ENCODE peak calls at places on chromosomes 12 and 14, in seven cellular contexts. L, Q, U, V, P, J and Z are unnamed samples.

GRCh38 chr14:96164861-96165490 is 39.7 kb upstream of the BDKRB2 start:
- DNase-seq in L (no peak), Q (no peak), U (peak), V (no peak), P (no peak), J (no peak), Z (no peak)

GRCh38 chr14:100827140-100827517 is 1.2 kb downstream of the MEG3 start:
- DNase-seq in L (no peak), Q (no peak), U (no peak), V (no peak), P (no peak), J (peak), Z (no peak)

GRCh38 chr14:90740946-90741681 is 75.1 kb downstream of the TTC7B start:
- DNase-seq in L (no peak), Q (no peak), U (no peak), V (no peak), P (no peak), J (no peak), Z (no peak)

GRCh38 chr14:95522116-95522515 is 5.7 kb upstream of the SYNE3 start:
- DNase-seq in L (no peak), Q (no peak), U (no peak), V (no peak), P (no peak), J (no peak), Z (no peak)

GRCh38 chr12:69290545-69291277 is 51.3 kb downstream of the CPSF6 start:
- DNase-seq in L (peak), Q (peak), U (peak), V (peak), P (peak), J (peak), Z (peak)

GRCh38 chr14:81831128-81831815 is 297.6 kb upstream of the SEL1L start:
- DNase-seq in L (no peak), Q (no peak), U (peak), V (no peak), P (no peak), J (peak), Z (no peak)

GRCh38 chr14:24088095-24088494 is 6.0 kb upstream of the PCK2 start:
- DNase-seq in L (no peak), Q (no peak), U (no peak), V (no peak), P (no peak), J (no peak), Z (no peak)

GRCh38 chr14:94412671-94413638 is 24.6 kb upstream of the SERPINA1 start:
- DNase-seq in L (peak), Q (no peak), U (no peak), V (no peak), P (no peak), J (peak), Z (peak)

GRCh38 chr14:95049952-95050351 is 107.4 kb downstream of the DICER1 start:
- DNase-seq in L (no peak), Q (no peak), U (no peak), V (no peak), P (no peak), J (no peak), Z (no peak)

GRCh38 chr12:113889076-113889475 is 77.0 kb downstream of the RBM19 start:
- DNase-seq in L (no peak), Q (peak), U (peak), V (no peak), P (peak), J (no peak), Z (no peak)

GRCh38 chr12:31342314-31342713 is 16.4 kb upstream of the SINHCAF start:
- DNase-seq in L (no peak), Q (no peak), U (no peak), V (no peak), P (no peak), J (no peak), Z (no peak)

GRCh38 chr12:22919883-22920282 is 294.9 kb downstream of the ETNK1 start:
- DNase-seq in L (no peak), Q (no peak), U (no peak), V (no peak), P (no peak), J (no peak), Z (no peak)

GRCh38 chr12:78185651-78186050 is 355.0 kb downstream of the NAV3 start:
- DNase-seq in L (no peak), Q (no peak), U (no peak), V (no peak), P (no peak), J (no peak), Z (no peak)

GRCh38 chr14:71204231-71204630 is 297.0 kb downstream of the PCNX1 start:
- DNase-seq in L (no peak), Q (no peak), U (no peak), V (no peak), P (no peak), J (no peak), Z (no peak)

GRCh38 chr12:11906284-11906935 is 164.3 kb upstream of the BCL2L14 start:
- DNase-seq in L (no peak), Q (no peak), U (peak), V (no peak), P (no peak), J (peak), Z (no peak)

GRCh38 chr14:23307687-23308644 is 1.3 kb downstream of the BCL2L2 start:
- DNase-seq in L (no peak), Q (peak), U (peak), V (no peak), P (no peak), J (peak), Z (no peak)